ENCODE peak calls at places on chromosomes 11 and 22, in six cellular contexts. One of them, this sample, is unnamed.

GRCh38 chr11:44654057-44654456 is 72.7 kb upstream of the TSPAN18 start:
- DNase-seq in H7: no peak
- DNase-seq in natural killer cell treated with Interleukin-12 subunit alpha and Interleukin-12 subunit beta and Interleukin-15 and Interleukin-18, amount 100 ng/mL, for 72 hours: no peak
- DNase-seq in fibroblast of mammary gland: no peak
- DNase-seq in aorta: no peak
- DNase-seq in astrocyte of the spinal cord: no peak
- DNase-seq in this sample: no peak

GRCh38 chr22:27670701-27671412 is 130.7 kb downstream of the MN1 start:
- DNase-seq in natural killer cell treated with Interleukin-12 subunit alpha and Interleukin-12 subunit beta and Interleukin-15 and Interleukin-18, amount 100 ng/mL, for 72 hours: no peak
- DNase-seq in H7: peak; percentile 91
- DNase-seq in aorta: no peak
- DNase-seq in fibroblast of mammary gland: no peak
- DNase-seq in astrocyte of the spinal cord: no peak
- DNase-seq in this sample: peak; percentile 21

GRCh38 chr22:36872084-36872483 is 11.3 kb downstream of the NCF4 start:
- DNase-seq in astrocyte of the spinal cord: no peak
- DNase-seq in H7: no peak
- DNase-seq in aorta: no peak
- DNase-seq in natural killer cell treated with Interleukin-12 subunit alpha and Interleukin-12 subunit beta and Interleukin-15 and Interleukin-18, amount 100 ng/mL, for 72 hours: no peak
- DNase-seq in fibroblast of mammary gland: no peak
- DNase-seq in this sample: no peak

GRCh38 chr11:123181075-123181474 is 14.0 kb downstream of the CLMP start:
- DNase-seq in fibroblast of mammary gland: peak; percentile 57
- DNase-seq in H7: no peak
- DNase-seq in astrocyte of the spinal cord: no peak
- DNase-seq in aorta: no peak
- DNase-seq in natural killer cell treated with Interleukin-12 subunit alpha and Interleukin-12 subunit beta and Interleukin-15 and Interleukin-18, amount 100 ng/mL, for 72 hours: no peak
- DNase-seq in this sample: peak; percentile 61

GRCh38 chr22:36384766-36385400 is 2.9 kb downstream of the MYH9 start:
- DNase-seq in H7: peak; percentile 82
- DNase-seq in astrocyte of the spinal cord: peak; percentile 53
- DNase-seq in fibroblast of mammary gland: no peak
- DNase-seq in natural killer cell treated with Interleukin-12 subunit alpha and Interleukin-12 subunit beta and Interleukin-15 and Interleukin-18, amount 100 ng/mL, for 72 hours: no peak
- DNase-seq in aorta: peak; percentile 75
- DNase-seq in this sample: peak; percentile 38

GRCh38 chr11:7098235-7098832 is 9.5 kb downstream of the RBMXL2 start:
- DNase-seq in fibroblast of mammary gland: peak; percentile 59
- DNase-seq in H7: peak; percentile 57
- DNase-seq in aorta: no peak
- DNase-seq in natural killer cell treated with Interleukin-12 subunit alpha and Interleukin-12 subunit beta and Interleukin-15 and Interleukin-18, amount 100 ng/mL, for 72 hours: no peak
- DNase-seq in astrocyte of the spinal cord: peak; percentile 38
- DNase-seq in this sample: peak; percentile 64

GRCh38 chr11:79439893-79440450 is 858 bp downstream of the TENM4 start:
- DNase-seq in H7: peak; percentile 82
- DNase-seq in natural killer cell treated with Interleukin-12 subunit alpha and Interleukin-12 subunit beta and Interleukin-15 and Interleukin-18, amount 100 ng/mL, for 72 hours: no peak
- DNase-seq in aorta: peak; percentile 83
- DNase-seq in astrocyte of the spinal cord: peak; percentile 35
- DNase-seq in fibroblast of mammary gland: no peak
- DNase-seq in this sample: no peak

GRCh38 chr22:29744902-29745301 is 21.9 kb downstream of the ZMAT5 start:
- DNase-seq in H7: no peak
- DNase-seq in astrocyte of the spinal cord: peak; percentile 14
- DNase-seq in fibroblast of mammary gland: peak; percentile 70
- DNase-seq in natural killer cell treated with Interleukin-12 subunit alpha and Interleukin-12 subunit beta and Interleukin-15 and Interleukin-18, amount 100 ng/mL, for 72 hours: no peak
- DNase-seq in aorta: no peak
- DNase-seq in this sample: peak; percentile 77

GRCh38 chr11:131033151-131033651 is 116.9 kb upstream of the SNX19 start:
- DNase-seq in astrocyte of the spinal cord: peak; percentile 87
- DNase-seq in H7: no peak
- DNase-seq in fibroblast of mammary gland: peak; percentile 93
- DNase-seq in aorta: no peak
- DNase-seq in natural killer cell treated with Interleukin-12 subunit alpha and Interleukin-12 subunit beta and Interleukin-15 and Interleukin-18, amount 100 ng/mL, for 72 hours: no peak
- DNase-seq in this sample: peak; percentile 96

This sample was measured in GM23248.